ENCODE peak calls at places on chromosomes 13 and 19, in five cellular contexts. F is tibial artery, S is cardiac muscle cell, R is gastrocnemius medialis, K is SJCRH30. C is an unnamed sample.

GRCh38 chr13:37715606-37716015 is 117.0 kb upstream of the POSTN start:
- DNase-seq in F (peak; percentile 67), S (no peak), R (no peak), K (no peak), C (no peak)

GRCh38 chr19:27654266-27654990 is 1558.5 kb downstream of the UQCRFS1 start:
- DNase-seq in F (no peak), S (no peak), R (no peak), K (peak; percentile 62), C (no peak)

GRCh38 chr19:7699422-7700127 is 2.4 kb downstream of the FCER2 start:
- DNase-seq in F (no peak), S (no peak), R (no peak), K (no peak), C (no peak)

GRCh38 chr13:36475468-36475867 is 43.2 kb downstream of the CCNA1 start:
- DNase-seq in F (no peak), S (no peak), R (no peak), K (peak; percentile 54), C (no peak)

GRCh38 chr13:46751811-46752635 is 44.9 kb downstream of the ESD start:
- DNase-seq in F (no peak), S (no peak), R (no peak), K (no peak), C (peak; percentile 25)

GRCh38 chr13:96198038-96198437 is 108.1 kb downstream of the HS6ST3 start:
- DNase-seq in F (no peak), S (no peak), R (no peak), K (no peak), C (no peak)

GRCh38 chr13:111314852-111315251 is 5.6 kb upstream of the TEX29 start:
- DNase-seq in F (no peak), S (no peak), R (no peak), K (no peak), C (no peak)

GRCh38 chr19:55459950-55460657 is 1.3 kb downstream of the ISOC2 start:
- DNase-seq in F (no peak), S (no peak), R (no peak), K (no peak), C (no peak)

GRCh38 chr13:72221276-72221962 is 354.4 kb upstream of the DACH1 start:
- DNase-seq in F (no peak), S (peak; percentile 22), R (no peak), K (peak; percentile 8), C (no peak)

GRCh38 chr19:16779539-16780163 is 49.5 kb upstream of the SIN3B start:
- DNase-seq in F (no peak), S (no peak), R (no peak), K (no peak), C (no peak)

GRCh38 chr19:33390120-33390907 is 16.8 kb downstream of the CEBPG start:
- DNase-seq in F (peak; percentile 69), S (no peak), R (peak; percentile 64), K (peak; percentile 58), C (no peak)

GRCh38 chr13:102373221-102373620 is 28.6 kb downstream of the FGF14 start:
- DNase-seq in F (no peak), S (no peak), R (no peak), K (no peak), C (no peak)

GRCh38 chr19:46115396-46116109 is 8.9 kb downstream of the IGFL3 start:
- DNase-seq in F (no peak), S (no peak), R (no peak), K (peak; percentile 30), C (no peak)

GRCh38 chr13:21061077-21061945 is at the start of gene LATS2:
- DNase-seq in F (peak; percentile 98), S (peak; percentile 98), R (peak; percentile 96), K (peak; percentile 96), C (peak; percentile 14)

GRCh38 chr13:110832205-110832479 is 82.7 kb downstream of the ANKRD10 start:
- DNase-seq in F (no peak), S (no peak), R (no peak), K (no peak), C (no peak)

GRCh38 chr13:24511019-24511823 is 1.4 kb downstream of the PARP4 start:
- DNase-seq in F (no peak), S (no peak), R (peak; percentile 13), K (peak; percentile 51), C (peak; percentile 36)

GRCh38 chr13:99459101-99459500 is 42.2 kb upstream of the TM9SF2 start:
- DNase-seq in F (no peak), S (no peak), R (no peak), K (no peak), C (no peak)

GRCh38 chr19:11451327-11451941 is 16.0 kb downstream of the PRKCSH start:
- DNase-seq in F (no peak), S (no peak), R (no peak), K (no peak), C (no peak)

GRCh38 chr13:33229446-33230177 is 55.9 kb downstream of the STARD13 start:
- DNase-seq in F (no peak), S (no peak), R (peak; percentile 39), K (peak; percentile 99), C (no peak)

GRCh38 chr13:108342369-108343289 is 73.1 kb downstream of the TNFSF13B start:
- DNase-seq in F (no peak), S (peak; percentile 60), R (no peak), K (peak; percentile 40), C (peak; percentile 33)

GRCh38 chr19:48630289-48631036 is 6.7 kb downstream of the DBP start:
- DNase-seq in F (peak; percentile 81), S (peak; percentile 53), R (peak; percentile 75), K (no peak), C (no peak)

GRCh38 chr13:99256283-99256682 is 1.9 kb downstream of the GPR18 start:
- DNase-seq in F (no peak), S (no peak), R (no peak), K (no peak), C (no peak)

GRCh38 chr19:56015756-56016155 is 29.2 kb downstream of the NLRP5 start:
- DNase-seq in F (no peak), S (peak; percentile 0), R (no peak), K (peak; percentile 56), C (no peak)

GRCh38 chr13:97879646-97880297 is 73.7 kb upstream of the IPO5 start:
- DNase-seq in F (no peak), S (no peak), R (no peak), K (peak; percentile 65), C (no peak)

GRCh38 chr13:99313473-99313872 is 6.3 kb upstream of the GPR183 start:
- DNase-seq in F (no peak), S (no peak), R (no peak), K (no peak), C (no peak)

GRCh38 chr13:107845911-107846310 is 369.4 kb downstream of the LIG4 start:
- DNase-seq in F (no peak), S (no peak), R (no peak), K (no peak), C (no peak)

GRCh38 chr19:51158474-51159129 is 16.5 kb downstream of the SIGLEC7 start:
- DNase-seq in F (no peak), S (peak; percentile 47), R (no peak), K (peak; percentile 62), C (peak; percentile 50)

GRCh38 chr13:50129923-50130685 is 114.9 kb downstream of the KCNRG start:
- DNase-seq in F (peak; percentile 85), S (peak; percentile 35), R (peak; percentile 66), K (no peak), C (no peak)

GRCh38 chr13:56953965-56954364 is 186.8 kb upstream of the PRR20A start:
- DNase-seq in F (no peak), S (no peak), R (no peak), K (no peak), C (no peak)

GRCh38 chr19:41696402-41697197 is 8.5 kb upstream of the CEACAM7 start:
- DNase-seq in F (peak; percentile 48), S (no peak), R (no peak), K (peak; percentile 65), C (peak; percentile 18)

GRCh38 chr19:31334101-31334848 is 15.0 kb downstream of the TSHZ3 start:
- DNase-seq in F (no peak), S (no peak), R (no peak), K (no peak), C (no peak)

GRCh38 chr19:6069268-6069771 is 41.0 kb downstream of the RFX2 start:
- DNase-seq in F (peak; percentile 46), S (no peak), R (no peak), K (no peak), C (no peak)
- H3K4me3 ChIP-seq in F (no peak overlapping the region), S (no peak overlapping the region), R (no peak overlapping the region), K (no peak overlapping the region), C (no peak overlapping the region)

GRCh38 chr19:44754743-44755066 is 6.2 kb downstream of the BCL3 start:
- DNase-seq in F (no peak), S (no peak), R (no peak), K (no peak), C (no peak)

GRCh38 chr19:44753932-44754742 is 5.6 kb downstream of the BCL3 start:
- DNase-seq in F (peak; percentile 95), S (peak; percentile 87), R (peak; percentile 89), K (peak; percentile 89), C (peak; percentile 52)

GRCh38 chr19:44756089-44756562 is 7.6 kb downstream of the BCL3 start:
- DNase-seq in F (no peak), S (no peak), R (no peak), K (no peak), C (no peak)

GRCh38 chr19:44753619-44753931 is 5.1 kb downstream of the BCL3 start:
- DNase-seq in F (no peak), S (no peak), R (no peak), K (no peak), C (no peak)

DNA sequence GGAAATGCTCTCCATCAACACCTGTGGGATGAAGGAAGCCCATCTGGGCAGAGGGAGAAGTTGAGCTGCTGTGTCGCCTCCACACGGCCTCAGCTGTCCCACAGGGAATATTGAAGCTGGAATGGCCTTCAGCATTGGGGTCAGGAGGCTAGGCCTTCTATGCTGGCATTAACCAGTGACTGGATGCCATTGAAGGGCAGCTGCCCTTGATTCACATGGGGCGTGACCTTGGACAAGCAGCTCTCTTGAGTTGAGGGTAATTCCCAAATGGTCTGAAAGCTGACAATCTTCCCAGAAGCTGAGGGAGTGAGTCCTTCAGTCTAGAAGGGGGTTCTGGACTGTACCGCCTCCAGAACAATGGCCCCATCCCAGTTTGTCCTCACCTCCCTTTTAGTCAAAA is 6.7 kb downstream of the BCL3 start:
- DNase-seq in F (no peak), S (no peak), R (no peak), K (no peak), C (no peak)
- H3K27ac ChIP-seq in F (peak overlapping the region; percentile 76), S (peak overlapping the region; percentile 26), R (peak overlapping the region; percentile 96), K (no peak overlapping the region), C (peak overlapping the region; percentile 97)

GRCh38 chr19:38830039-38830733 is 1.4 kb downstream of the ECH1 start:
- DNase-seq in F (no peak), S (no peak), R (no peak), K (no peak), C (no peak)
- H3K4me3 ChIP-seq in F (peak overlapping the region; percentile 84), S (no peak overlapping the region), R (peak overlapping the region; percentile 63), K (no peak overlapping the region), C (peak overlapping the region; percentile 80)

DNA sequence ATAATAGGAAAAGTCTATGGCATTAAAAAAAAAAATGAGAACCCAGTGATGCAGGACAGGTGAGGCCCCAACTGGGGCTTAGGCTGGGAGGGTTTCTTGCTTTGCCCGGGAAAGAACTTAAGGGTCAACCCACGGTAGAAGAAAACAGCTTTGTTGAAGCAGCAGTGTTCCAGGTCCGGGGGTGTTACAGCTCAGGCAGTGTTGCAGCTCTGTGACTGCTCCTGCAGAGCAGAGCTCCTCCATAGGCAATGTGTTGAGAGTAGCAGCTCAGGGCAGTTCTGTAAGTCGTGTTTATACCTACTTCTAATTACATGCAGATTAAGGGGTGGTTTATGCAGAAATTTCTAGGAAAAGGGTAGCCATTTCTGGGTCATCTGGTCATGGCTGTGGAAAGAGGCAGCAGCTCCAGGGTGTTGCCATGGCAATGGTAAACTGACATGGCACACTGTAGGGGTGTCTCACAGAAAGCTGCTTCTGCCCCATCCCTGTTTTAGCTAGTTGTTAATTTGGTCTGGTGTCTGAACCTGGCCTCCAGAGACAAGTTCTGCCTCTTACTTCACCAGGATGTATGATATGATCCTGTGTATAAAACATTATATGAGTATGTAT is 316.4 kb downstream of the GPC5 start:
- DNase-seq in F (no peak), S (no peak), R (no peak), K (no peak), C (no peak)
- H3K27ac ChIP-seq in F (no peak overlapping the region), S (no peak overlapping the region), R (no peak overlapping the region), K (no peak overlapping the region), C (no peak overlapping the region)

C was measured in naive thymus-derived CD4-positive, alpha-beta T cell.